ENCODE peak calls at places on chromosomes 6 and 20, in nine cellular contexts. G is neuronal stem cell; I is PC-3; J is colonic mucosa; V is CD8-positive, alpha-beta T cell; D is kidney; Z is heart left ventricle; R is CD8-positive, alpha-beta memory T cell; W is fibroblast of lung. L is an unnamed sample.

GRCh38 chr6:13120483-13121482 is 207.6 kb downstream of the TBC1D7 start:
- DNase-seq in D (no peak), V (no peak), I (no peak), J (no peak), Z (peak), W (no peak), R (no peak), G (peak), L (no peak)

GRCh38 chr6:132045877-132046276 is 94.7 kb upstream of the CCN2 start:
- DNase-seq in G (no peak), W (no peak), J (no peak), R (no peak), I (no peak), D (no peak), Z (no peak), V (no peak), L (no peak)

GRCh38 chr20:47995661-47996060 is 210.4 kb upstream of the SULF2 start:
- DNase-seq in R (no peak), V (no peak), D (no peak), W (no peak), G (no peak), J (no peak), Z (no peak), I (no peak), L (no peak)

GRCh38 chr6:41901882-41902519 is 6.8 kb upstream of the USP49 start:
- DNase-seq in D (no peak), I (peak), V (peak), W (no peak), R (peak), Z (no peak), G (no peak), J (peak), L (no peak)

GRCh38 chr20:33443006-33443511 is 504 bp downstream of the SNTA1 start:
- DNase-seq in R (peak), I (no peak), J (peak), D (peak), Z (peak), G (no peak), V (peak), W (no peak), L (peak)

GRCh38 chr6:107491791-107492674 is 2.1 kb downstream of the SOBP start:
- DNase-seq in I (no peak), J (no peak), V (no peak), Z (peak), R (no peak), G (no peak), D (peak), W (peak), L (no peak)

GRCh38 chr6:56914791-56915658 is 39.9 kb upstream of the BEND6 start:
- DNase-seq in D (no peak), R (no peak), V (no peak), Z (peak), W (no peak), G (no peak), I (no peak), J (no peak), L (no peak)

GRCh38 chr6:83867527-83868161 is 8.2 kb downstream of the CYB5R4 start:
- DNase-seq in V (no peak), D (no peak), I (peak), G (peak), W (peak), R (no peak), J (peak), Z (no peak), L (no peak)

GRCh38 chr20:48169650-48170049 is 384.4 kb upstream of the SULF2 start:
- DNase-seq in D (no peak), R (no peak), V (no peak), G (no peak), Z (no peak), I (peak), J (no peak), W (no peak), L (no peak)

GRCh38 chr20:57503035-57503658 is 21.8 kb downstream of the CTCFL start:
- DNase-seq in J (no peak), G (no peak), Z (no peak), V (no peak), I (no peak), R (no peak), W (no peak), D (no peak), L (no peak)

GRCh38 chr6:140372064-140372463 is 997.6 kb upstream of the CITED2 start:
- DNase-seq in V (no peak), Z (no peak), J (no peak), R (no peak), G (no peak), I (no peak), D (no peak), W (no peak), L (no peak)

GRCh38 chr20:11890331-11891080 is 27.2 kb upstream of the BTBD3 start:
- DNase-seq in J (peak), W (peak), R (no peak), G (peak), Z (peak), D (peak), V (no peak), I (peak), L (peak)

GRCh38 chr6:137806914-137807682 is 60.0 kb upstream of the TNFAIP3 start:
- DNase-seq in R (no peak), V (no peak), D (no peak), Z (no peak), G (no peak), W (no peak), I (no peak), J (no peak), L (no peak)
- H3K27ac ChIP-seq in R (no peak), V (no peak), D (no peak), Z (no peak), G (no peak), W (no peak), I (peak), J (no peak), L (no peak)

GRCh38 chr6:99613398-99613704 is 6.7 kb downstream of the PRDM13 start:
- DNase-seq in G (peak), V (no peak), J (peak), Z (peak), D (peak), I (no peak), W (peak), R (no peak), L (no peak)
- H3K4me3 ChIP-seq in G (peak), V (peak), J (peak), Z (peak), D (no peak), I (no peak), W (peak), R (no peak), L (peak)

GRCh38 chr20:25761596-25761995 is 64.9 kb upstream of the ZNF337 start:
- DNase-seq in D (no peak), W (no peak), R (no peak), J (no peak), Z (no peak), I (no peak), G (no peak), V (no peak), L (no peak)
- H3K27ac ChIP-seq in D (no peak), W (no peak), R (no peak), J (no peak), Z (no peak), I (no peak), G (no peak), V (no peak), L (no peak)

GRCh38 chr6:163404825-163405265 is 9.7 kb upstream of the QKI start:
- DNase-seq in G (no peak), D (no peak), Z (peak), R (no peak), W (no peak), I (no peak), J (no peak), V (no peak), L (peak)

GRCh38 chr6:163406830-163407229 is 7.7 kb upstream of the QKI start:
- DNase-seq in Z (no peak), V (no peak), W (no peak), J (no peak), G (no peak), I (no peak), R (no peak), D (no peak), L (no peak)

GRCh38 chr6:163405412-163406309 is 8.9 kb upstream of the QKI start:
- DNase-seq in I (no peak), W (peak), V (peak), D (no peak), Z (peak), G (no peak), J (peak), R (no peak), L (peak)

GRCh38 chr6:163408352-163408991 is 6.0 kb upstream of the QKI start:
- DNase-seq in I (no peak), J (no peak), G (no peak), Z (no peak), D (no peak), W (no peak), V (no peak), R (no peak), L (no peak)

DNA sequence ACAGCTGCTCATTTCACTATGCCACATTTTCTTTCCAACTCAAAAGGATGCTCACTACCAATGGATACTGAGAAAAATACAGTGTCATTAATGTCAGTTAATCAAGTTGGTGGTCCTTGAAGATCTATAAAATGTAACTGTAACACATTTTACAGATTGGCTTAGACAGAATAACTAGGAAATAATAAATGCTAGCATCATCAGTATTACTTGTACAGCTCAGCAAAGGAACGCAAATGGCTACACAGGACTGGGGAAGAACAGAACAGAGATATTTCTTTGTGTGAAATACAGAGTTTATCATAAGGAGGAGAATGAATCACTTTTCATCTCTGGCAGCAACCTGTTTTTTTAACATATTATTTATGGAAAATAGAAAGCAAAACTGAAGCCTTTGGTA is 8.2 kb upstream of the QKI start:
- DNase-seq in Z (no peak), W (no peak), G (no peak), I (no peak), J (no peak), D (no peak), V (no peak), R (no peak), L (no peak)
- H3K4me3 ChIP-seq in Z (peak), W (peak), G (no peak), I (peak), J (no peak), D (peak), V (peak), R (peak), L (peak)

DNA sequence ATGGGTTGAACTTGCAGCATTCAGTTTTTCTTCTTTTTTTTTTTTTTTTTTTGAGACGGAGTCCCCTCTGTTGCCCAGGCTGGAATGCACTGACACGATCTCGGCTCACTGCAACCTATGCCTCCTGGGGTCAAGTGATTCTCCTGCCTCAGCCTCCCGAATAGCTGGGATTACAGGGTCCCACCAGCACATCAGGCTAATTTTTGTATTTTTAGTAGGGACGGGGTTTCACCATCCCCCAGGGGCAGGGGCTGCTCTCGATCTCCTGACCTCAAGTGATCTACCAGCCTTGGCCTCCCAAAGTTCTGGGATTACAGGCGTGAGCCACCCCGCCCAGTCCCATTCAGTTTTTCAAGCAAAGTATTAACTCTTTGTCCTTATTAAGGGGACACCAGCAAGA is 117.6 kb upstream of the PRSS16 start:
- DNase-seq in W (no peak), D (no peak), R (no peak), G (no peak), Z (no peak), I (no peak), J (no peak), V (no peak), L (no peak)
- H3K27ac ChIP-seq in W (no peak), D (no peak), R (peak), G (no peak), Z (no peak), I (no peak), J (no peak), V (no peak), L (no peak)

GRCh38 chr6:31878761-31879542 is at the start of gene SLC44A4:
- DNase-seq in V (no peak), J (peak), Z (no peak), I (peak), D (peak), W (no peak), R (no peak), G (no peak), L (no peak)
- H3K4me3 ChIP-seq in V (no peak), J (peak), Z (no peak), I (peak), D (peak), W (no peak), R (no peak), G (no peak), L (peak)